ENCODE peak calls at places on chromosomes 2 and 18, in ten cellular contexts. K, Z, J, T, G, R, I, P, N and H are unnamed samples.

GRCh38 chr2:36762764-36763490 is 66.4 kb downstream of the VIT start:
- DNase-seq in K (no peak), I (no peak), Z (no peak), J (no peak), T (no peak), P (no peak), G (no peak), N (no peak), R (no peak), H (no peak)

GRCh38 chr2:101738649-101739048 is 41.1 kb downstream of the MAP4K4 start:
- DNase-seq in Z (no peak), I (no peak), G (no peak), K (no peak), N (no peak), R (no peak), T (no peak), J (no peak), P (no peak), H (no peak)

GRCh38 chr2:8408560-8409460 is 273.0 kb upstream of the ID2 start:
- DNase-seq in R (no peak), K (peak), T (no peak), I (peak), Z (peak), N (no peak), G (peak), P (no peak), J (peak), H (no peak)

GRCh38 chr2:158458617-158458920 is 1.8 kb downstream of the PKP4 start:
- DNase-seq in K (no peak), P (no peak), Z (no peak), T (no peak), J (no peak), I (no peak), G (no peak), R (no peak), N (no peak), H (no peak)

GRCh38 chr2:72150961-72151356 is 3.3 kb upstream of the CYP26B1 start:
- DNase-seq in G (no peak), N (no peak), R (peak), I (no peak), P (no peak), J (no peak), T (no peak), Z (no peak), K (no peak), H (no peak)

GRCh38 chr2:49801898-49802297 is 647.6 kb upstream of the FSHR start:
- DNase-seq in Z (no peak), R (no peak), G (no peak), J (no peak), P (no peak), N (no peak), K (no peak), I (no peak), T (no peak), H (no peak)

GRCh38 chr2:218404351-218405145 is 4.9 kb downstream of the CTDSP1 start:
- DNase-seq in N (no peak), K (no peak), T (no peak), P (no peak), R (peak), J (no peak), G (peak), I (no peak), Z (no peak), H (no peak)

GRCh38 chr2:44934521-44934961 is 7.0 kb upstream of the SIX3 start:
- DNase-seq in G (no peak), T (no peak), J (peak), R (no peak), N (peak), P (no peak), Z (no peak), K (no peak), I (no peak), H (no peak)

GRCh38 chr2:172336681-172337080 is 90.7 kb upstream of the ITGA6 start:
- DNase-seq in G (no peak), I (no peak), N (no peak), J (no peak), P (no peak), R (no peak), K (no peak), Z (no peak), T (peak), H (no peak)

GRCh38 chr2:138787053-138787666 is 7.0 kb upstream of the NXPH2 start:
- DNase-seq in I (no peak), K (no peak), G (peak), R (no peak), N (no peak), Z (peak), T (peak), J (peak), P (peak), H (no peak)

GRCh38 chr2:27212626-27213471 is 781 bp upstream of the SLC5A6 start:
- DNase-seq in Z (peak), P (peak), I (no peak), G (peak), R (no peak), J (peak), K (no peak), T (peak), N (no peak), H (peak)

GRCh38 chr18:42614619-42615293 is 500.7 kb downstream of the RIT2 start:
- DNase-seq in G (no peak), Z (no peak), N (no peak), R (no peak), P (no peak), J (no peak), I (no peak), T (no peak), K (no peak), H (no peak)

GRCh38 chr2:74525717-74526648 is at the start of gene DQX1:
- DNase-seq in T (peak), Z (peak), N (peak), R (no peak), G (peak), I (no peak), K (peak), J (peak), P (no peak), H (peak)

GRCh38 chr2:190511104-190511503 is 23.4 kb downstream of the NEMP2 start:
- DNase-seq in K (no peak), Z (peak), J (no peak), G (peak), I (no peak), R (no peak), P (no peak), N (no peak), T (no peak), H (no peak)

GRCh38 chr2:148447877-148448276 is 196.7 kb upstream of the EPC2 start:
- DNase-seq in G (no peak), I (no peak), K (no peak), R (no peak), Z (no peak), P (no peak), T (no peak), N (no peak), J (no peak), H (no peak)

GRCh38 chr18:60053747-60054304 is 154.0 kb downstream of the PMAIP1 start:
- DNase-seq in Z (no peak), T (peak), G (no peak), R (no peak), I (no peak), P (no peak), N (no peak), K (peak), J (no peak), H (no peak)

GRCh38 chr2:28544915-28545589 is 49.2 kb downstream of the PLB1 start:
- DNase-seq in T (peak), I (no peak), J (no peak), R (no peak), N (no peak), P (no peak), K (no peak), Z (peak), G (no peak), H (no peak)